ENCODE peak calls at places on chromosomes 11 and 22, in ten cellular contexts. S is ascending aorta; T is mammary epithelial cell; Q is sigmoid colon; P is Peyer's patch; N is ovary; R is HL-60; G is coronary artery; H is CD4-positive, alpha-beta T cell; W is HCT116. I is an unnamed sample.

GRCh38 chr11:60899021-60899936 is 7.1 kb downstream of the PRPF19 start:
- DNase-seq in G (no peak), R (peak), H (no peak), P (no peak), W (peak), N (no peak), S (no peak), T (peak), Q (peak), I (no peak)

GRCh38 chr22:50529416-50530279 is at the start of gene TYMP:
- DNase-seq in G (peak), S (no peak), P (peak), Q (peak), H (peak), R (peak), T (no peak), N (no peak), W (no peak), I (no peak)

GRCh38 chr11:86741489-86742435 is 58.6 kb upstream of the PRSS23 start:
- DNase-seq in N (no peak), G (no peak), P (no peak), Q (no peak), R (no peak), W (no peak), S (no peak), T (peak), H (no peak), I (no peak)

GRCh38 chr11:118918686-118919280 is 6.9 kb downstream of the BCL9L start:
- DNase-seq in T (no peak), W (no peak), R (no peak), G (no peak), H (peak), Q (peak), N (peak), P (peak), S (no peak), I (no peak)

GRCh38 chr22:46267431-46268279 is at the start of gene TTC38:
- DNase-seq in Q (peak), S (peak), G (peak), H (peak), T (peak), W (peak), P (peak), N (peak), R (peak), I (no peak)

GRCh38 chr11:69297926-69298777 is 4.2 kb downstream of the MYEOV start:
- DNase-seq in T (peak), S (peak), R (peak), W (peak), P (peak), Q (peak), N (peak), G (no peak), H (peak), I (peak)

GRCh38 chr11:130246270-130246669 is 68.4 kb downstream of the ZBTB44 start:
- DNase-seq in G (no peak), Q (no peak), R (no peak), T (no peak), W (no peak), P (no peak), N (no peak), H (no peak), S (no peak), I (no peak)

GRCh38 chr11:133930767-133931448 is 25.9 kb downstream of the IGSF9B start:
- DNase-seq in T (no peak), G (no peak), S (no peak), P (no peak), N (no peak), H (no peak), R (no peak), Q (no peak), W (no peak), I (no peak)

GRCh38 chr11:117146521-117146920 is 2.4 kb downstream of the PAFAH1B2 start:
- DNase-seq in T (no peak), G (no peak), P (no peak), H (no peak), S (no peak), R (peak), Q (no peak), W (no peak), N (no peak), I (no peak)

GRCh38 chr22:43270314-43270908 is 72.8 kb downstream of the SCUBE1 start:
- DNase-seq in W (no peak), N (no peak), G (no peak), Q (no peak), S (no peak), R (no peak), P (no peak), H (no peak), T (no peak), I (no peak)

GRCh38 chr11:35579557-35580396 is 38.5 kb upstream of the FJX1 start:
- DNase-seq in Q (no peak), H (no peak), R (peak), P (no peak), T (peak), N (no peak), G (no peak), W (peak), S (no peak), I (no peak)

GRCh38 chr11:7617032-7617431 is 56.3 kb downstream of the CYB5R2 start:
- DNase-seq in T (no peak), S (no peak), P (no peak), W (no peak), H (no peak), G (peak), N (no peak), Q (no peak), R (no peak), I (no peak)

GRCh38 chr11:43920598-43921419 is 21.6 kb upstream of the C11orf96 start:
- DNase-seq in G (peak), T (peak), W (peak), R (peak), P (no peak), N (peak), S (peak), H (no peak), Q (peak), I (no peak)

GRCh38 chr11:111189466-111189865 is 56.1 kb upstream of the POU2AF2 start:
- DNase-seq in Q (no peak), T (no peak), H (no peak), W (no peak), G (no peak), P (no peak), S (no peak), N (no peak), R (no peak), I (no peak)

GRCh38 chr22:22094921-22095320 is 112.3 kb upstream of the TOP3B start:
- DNase-seq in R (no peak), W (no peak), G (no peak), S (no peak), T (no peak), H (no peak), Q (no peak), N (no peak), P (no peak), I (no peak)

GRCh38 chr11:114081641-114082414 is 22.3 kb downstream of the ZBTB16 start:
- DNase-seq in S (no peak), H (no peak), P (no peak), N (peak), R (no peak), T (no peak), Q (peak), W (no peak), G (no peak), I (no peak)
- H3K27ac ChIP-seq in S (peak), H (no peak), P (peak), N (peak), R (peak), T (no peak), Q (peak), W (no peak), G (peak), I (peak)

GRCh38 chr11:32069361-32070058 is 21.4 kb upstream of the RCN1 start:
- DNase-seq in G (no peak), H (no peak), P (no peak), Q (no peak), T (no peak), S (no peak), N (no peak), W (no peak), R (no peak), I (no peak)

GRCh38 chr11:32068134-32068533 is 22.7 kb upstream of the RCN1 start:
- DNase-seq in W (no peak), N (no peak), H (no peak), Q (no peak), R (no peak), P (no peak), G (no peak), S (no peak), T (no peak), I (no peak)

GRCh38 chr11:32070707-32071106 is 20.2 kb upstream of the RCN1 start:
- DNase-seq in R (no peak), G (no peak), N (no peak), S (no peak), Q (no peak), H (no peak), W (no peak), P (no peak), T (no peak), I (no peak)

GRCh38 chr11:32072872-32073661 is 17.8 kb upstream of the RCN1 start:
- DNase-seq in S (no peak), R (no peak), T (no peak), W (no peak), N (no peak), G (no peak), H (no peak), Q (no peak), P (no peak), I (no peak)

GRCh38 chr11:32071811-32072210 is 19.1 kb upstream of the RCN1 start:
- DNase-seq in W (no peak), R (no peak), H (no peak), Q (no peak), T (peak), S (no peak), P (no peak), N (no peak), G (no peak), I (no peak)
- TF ChIP-seq CTCF in W (peak), R (no peak), H (no peak), Q (no peak), T (peak), S (no peak), P (no peak), N (no peak), G (no peak), I (no peak)

GRCh38 chr11:66857234-66857926 is 516 bp downstream of the LRFN4 start:
- DNase-seq in N (peak), W (no peak), H (no peak), G (no peak), S (no peak), T (peak), P (no peak), Q (peak), R (no peak), I (no peak)
- H3K27ac ChIP-seq in N (peak), W (peak), H (no peak), G (peak), S (peak), T (no peak), P (peak), Q (peak), R (peak), I (peak)

DNA sequence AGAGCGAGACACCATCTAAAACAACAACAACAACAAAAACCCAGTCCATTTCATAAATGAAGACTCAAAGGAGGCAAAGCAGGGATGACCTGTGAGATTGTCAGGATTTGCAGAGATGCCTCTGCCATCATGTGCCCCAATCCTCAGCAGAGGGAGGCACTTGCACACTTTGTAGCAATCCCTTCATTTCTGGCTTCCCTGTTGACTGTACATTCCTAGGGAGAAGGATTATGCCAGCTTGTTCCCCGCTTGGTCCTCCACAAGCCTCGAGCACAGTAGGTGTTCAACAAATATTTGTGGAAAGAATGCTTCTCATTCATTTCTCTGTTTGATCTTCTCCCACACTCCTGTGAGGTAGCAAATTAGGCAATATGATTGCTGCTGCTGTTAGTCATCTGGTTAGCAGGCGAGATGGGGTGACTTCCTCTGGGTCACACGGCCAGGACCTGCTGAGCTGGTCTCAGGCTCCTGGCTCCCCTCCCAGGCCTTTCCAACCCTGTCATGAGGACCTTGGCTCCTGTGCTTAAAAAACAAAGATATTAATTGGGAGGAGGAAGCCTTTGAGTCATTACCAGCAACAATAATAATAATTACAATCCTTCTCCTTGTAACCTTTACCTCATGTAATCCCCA is 34.1 kb downstream of the LIF start:
- DNase-seq in S (peak), G (no peak), N (no peak), H (no peak), R (peak), T (peak), Q (peak), W (peak), P (no peak), I (no peak)
- TF ChIP-seq CTCF in S (no peak), G (no peak), N (no peak), H (no peak), R (no peak), T (peak), Q (no peak), W (no peak), P (no peak), I (no peak)

DNA sequence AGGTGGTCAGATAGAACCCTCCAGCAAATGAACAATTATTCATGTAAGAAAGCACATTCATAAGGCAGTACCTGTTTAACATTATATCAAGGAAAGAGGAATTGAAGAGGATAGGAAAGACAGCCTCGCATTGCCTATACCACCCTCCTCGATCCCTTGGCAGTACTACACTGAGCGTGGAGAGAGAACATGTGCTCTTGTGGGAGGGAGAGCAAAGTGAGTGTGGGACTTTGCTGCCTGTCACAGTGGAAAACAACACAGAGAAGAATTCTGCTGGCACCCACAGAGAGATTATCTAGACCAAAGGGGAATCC is 17.5 kb upstream of the DDX10 start:
- DNase-seq in H (no peak), N (no peak), P (no peak), S (no peak), R (no peak), W (no peak), T (no peak), G (no peak), Q (no peak), I (no peak)
- H3K27ac ChIP-seq in H (no peak), N (no peak), P (no peak), S (no peak), R (no peak), W (no peak), T (peak), G (no peak), Q (no peak), I (no peak)

I was measured in esophagus squamous epithelium.